ENCODE peak calls at places on chromosomes 2 and 18, in nine cellular contexts. One of them, this sample, is unnamed.

GRCh38 chr18:13548944-13549878 is 177.1 kb downstream of the FAM210A start:
- DNase-seq in cardiac fibroblast: no peak
- DNase-seq in GM03348: peak; percentile 20
- DNase-seq in GM12865: peak; percentile 42
- DNase-seq in H54: no peak
- DNase-seq in foreskin fibroblast: no peak
- DNase-seq in stimulated activated naive B cell treated with anti-CD40 and anti-IgM and Interleukin-4, amounts not matched to agents 10 μg/mL and 1 μg/mL and 100 μg/mL, for 72 hours: no peak
- DNase-seq in prostate gland: peak; percentile 55
- DNase-seq in ovary: no peak
- DNase-seq in this sample: no peak

GRCh38 chr2:151671198-151671597 is 63.1 kb downstream of the NEB start:
- DNase-seq in cardiac fibroblast: no peak
- DNase-seq in GM03348: no peak
- DNase-seq in GM12865: no peak
- DNase-seq in H54: no peak
- DNase-seq in foreskin fibroblast: no peak
- DNase-seq in stimulated activated naive B cell treated with anti-CD40 and anti-IgM and Interleukin-4, amounts not matched to agents 10 μg/mL and 1 μg/mL and 100 μg/mL, for 72 hours: no peak
- DNase-seq in prostate gland: no peak
- DNase-seq in ovary: no peak
- DNase-seq in this sample: no peak

GRCh38 chr2:197307236-197307932 is 3.2 kb downstream of the ANKRD44 start:
- DNase-seq in cardiac fibroblast: no peak
- DNase-seq in GM03348: no peak
- DNase-seq in GM12865: no peak
- DNase-seq in H54: no peak
- DNase-seq in foreskin fibroblast: no peak
- DNase-seq in stimulated activated naive B cell treated with anti-CD40 and anti-IgM and Interleukin-4, amounts not matched to agents 10 μg/mL and 1 μg/mL and 100 μg/mL, for 72 hours: no peak
- DNase-seq in prostate gland: no peak
- DNase-seq in ovary: no peak
- DNase-seq in this sample: no peak

GRCh38 chr2:67854103-67854502 is 208.7 kb downstream of the C1D start:
- DNase-seq in cardiac fibroblast: no peak
- DNase-seq in GM03348: no peak
- DNase-seq in GM12865: no peak
- DNase-seq in H54: no peak
- DNase-seq in foreskin fibroblast: peak; percentile 70
- DNase-seq in stimulated activated naive B cell treated with anti-CD40 and anti-IgM and Interleukin-4, amounts not matched to agents 10 μg/mL and 1 μg/mL and 100 μg/mL, for 72 hours: no peak
- DNase-seq in prostate gland: no peak
- DNase-seq in ovary: no peak
- DNase-seq in this sample: no peak

GRCh38 chr18:41004320-41004719 is 950.7 kb upstream of the PIK3C3 start:
- DNase-seq in cardiac fibroblast: no peak
- DNase-seq in GM03348: no peak
- DNase-seq in GM12865: no peak
- DNase-seq in H54: no peak
- DNase-seq in foreskin fibroblast: no peak
- DNase-seq in stimulated activated naive B cell treated with anti-CD40 and anti-IgM and Interleukin-4, amounts not matched to agents 10 μg/mL and 1 μg/mL and 100 μg/mL, for 72 hours: no peak
- DNase-seq in prostate gland: no peak
- DNase-seq in ovary: no peak
- DNase-seq in this sample: no peak

GRCh38 chr18:47247036-47247832 is 4.2 kb downstream of the SKOR2 start:
- DNase-seq in cardiac fibroblast: no peak
- DNase-seq in GM03348: peak; percentile 46
- DNase-seq in GM12865: no peak
- DNase-seq in H54: no peak
- DNase-seq in foreskin fibroblast: no peak
- DNase-seq in stimulated activated naive B cell treated with anti-CD40 and anti-IgM and Interleukin-4, amounts not matched to agents 10 μg/mL and 1 μg/mL and 100 μg/mL, for 72 hours: no peak
- DNase-seq in prostate gland: no peak
- DNase-seq in ovary: no peak
- DNase-seq in this sample: no peak

GRCh38 chr2:240432430-240432819 is 3.0 kb upstream of the GPC1 start:
- DNase-seq in cardiac fibroblast: no peak
- DNase-seq in GM03348: no peak
- DNase-seq in GM12865: no peak
- DNase-seq in H54: no peak
- DNase-seq in foreskin fibroblast: no peak
- DNase-seq in stimulated activated naive B cell treated with anti-CD40 and anti-IgM and Interleukin-4, amounts not matched to agents 10 μg/mL and 1 μg/mL and 100 μg/mL, for 72 hours: no peak
- DNase-seq in prostate gland: no peak
- DNase-seq in ovary: peak; percentile 21
- DNase-seq in this sample: no peak

GRCh38 chr2:118940486-118941120 is 1.4 kb upstream of the MARCO start:
- DNase-seq in cardiac fibroblast: no peak
- DNase-seq in GM03348: no peak
- DNase-seq in GM12865: peak; percentile 2
- DNase-seq in H54: no peak
- DNase-seq in foreskin fibroblast: no peak
- DNase-seq in stimulated activated naive B cell treated with anti-CD40 and anti-IgM and Interleukin-4, amounts not matched to agents 10 μg/mL and 1 μg/mL and 100 μg/mL, for 72 hours: no peak
- DNase-seq in prostate gland: no peak
- DNase-seq in ovary: no peak
- DNase-seq in this sample: no peak

GRCh38 chr2:96869824-96870630 is at the start of gene SEMA4C:
- DNase-seq in cardiac fibroblast: peak; percentile 53
- DNase-seq in GM03348: peak; percentile 86
- DNase-seq in GM12865: no peak
- DNase-seq in H54: peak; percentile 50
- DNase-seq in foreskin fibroblast: peak; percentile 72
- DNase-seq in stimulated activated naive B cell treated with anti-CD40 and anti-IgM and Interleukin-4, amounts not matched to agents 10 μg/mL and 1 μg/mL and 100 μg/mL, for 72 hours: peak; percentile 49
- DNase-seq in prostate gland: peak; percentile 70
- DNase-seq in ovary: peak; percentile 82
- DNase-seq in this sample: peak; percentile 58

GRCh38 chr2:200077838-200078237 is 122.5 kb downstream of the MAIP1 start:
- DNase-seq in cardiac fibroblast: no peak
- DNase-seq in GM03348: no peak
- DNase-seq in GM12865: no peak
- DNase-seq in H54: no peak
- DNase-seq in foreskin fibroblast: peak; percentile 89
- DNase-seq in stimulated activated naive B cell treated with anti-CD40 and anti-IgM and Interleukin-4, amounts not matched to agents 10 μg/mL and 1 μg/mL and 100 μg/mL, for 72 hours: no peak
- DNase-seq in prostate gland: no peak
- DNase-seq in ovary: no peak
- DNase-seq in this sample: no peak

GRCh38 chr2:32745191-32745590 is 117.3 kb downstream of the TTC27 start:
- DNase-seq in cardiac fibroblast: no peak
- DNase-seq in GM03348: peak; percentile 32
- DNase-seq in GM12865: no peak
- DNase-seq in H54: no peak
- DNase-seq in foreskin fibroblast: peak; percentile 68
- DNase-seq in stimulated activated naive B cell treated with anti-CD40 and anti-IgM and Interleukin-4, amounts not matched to agents 10 μg/mL and 1 μg/mL and 100 μg/mL, for 72 hours: no peak
- DNase-seq in prostate gland: no peak
- DNase-seq in ovary: no peak
- DNase-seq in this sample: no peak

GRCh38 chr2:127313359-127313758 is 19.4 kb upstream of the ERCC3 start:
- DNase-seq in cardiac fibroblast: no peak
- DNase-seq in GM03348: no peak
- DNase-seq in GM12865: peak; percentile 67
- DNase-seq in H54: no peak
- DNase-seq in foreskin fibroblast: no peak
- DNase-seq in stimulated activated naive B cell treated with anti-CD40 and anti-IgM and Interleukin-4, amounts not matched to agents 10 μg/mL and 1 μg/mL and 100 μg/mL, for 72 hours: peak; percentile 24
- DNase-seq in prostate gland: no peak
- DNase-seq in ovary: no peak
- DNase-seq in this sample: no peak

GRCh38 chr2:225002039-225002655 is 40.1 kb downstream of the DOCK10 start:
- DNase-seq in cardiac fibroblast: peak; percentile 88
- DNase-seq in GM03348: peak; percentile 63
- DNase-seq in GM12865: peak; percentile 85
- DNase-seq in H54: no peak
- DNase-seq in foreskin fibroblast: peak; percentile 88
- DNase-seq in stimulated activated naive B cell treated with anti-CD40 and anti-IgM and Interleukin-4, amounts not matched to agents 10 μg/mL and 1 μg/mL and 100 μg/mL, for 72 hours: peak; percentile 26
- DNase-seq in prostate gland: peak; percentile 46
- DNase-seq in ovary: no peak
- DNase-seq in this sample: peak; percentile 61

GRCh38 chr18:44856157-44856556 is 175.5 kb downstream of the SETBP1 start:
- DNase-seq in cardiac fibroblast: no peak
- DNase-seq in GM03348: no peak
- DNase-seq in GM12865: no peak
- DNase-seq in H54: no peak
- DNase-seq in foreskin fibroblast: no peak
- DNase-seq in stimulated activated naive B cell treated with anti-CD40 and anti-IgM and Interleukin-4, amounts not matched to agents 10 μg/mL and 1 μg/mL and 100 μg/mL, for 72 hours: no peak
- DNase-seq in prostate gland: no peak
- DNase-seq in ovary: no peak
- DNase-seq in this sample: no peak

GRCh38 chr18:3111523-3112240 is 98.7 kb upstream of the LPIN2 start:
- DNase-seq in cardiac fibroblast: no peak
- DNase-seq in GM03348: peak; percentile 43
- DNase-seq in GM12865: no peak
- DNase-seq in H54: no peak
- DNase-seq in foreskin fibroblast: peak; percentile 8
- DNase-seq in stimulated activated naive B cell treated with anti-CD40 and anti-IgM and Interleukin-4, amounts not matched to agents 10 μg/mL and 1 μg/mL and 100 μg/mL, for 72 hours: no peak
- DNase-seq in prostate gland: no peak
- DNase-seq in ovary: no peak
- DNase-seq in this sample: no peak

GRCh38 chr2:37671013-37671815 is at the start of gene CDC42EP3:
- DNase-seq in cardiac fibroblast: peak; percentile 28
- DNase-seq in GM03348: peak; percentile 89
- DNase-seq in GM12865: peak; percentile 82
- DNase-seq in H54: peak; percentile 48
- DNase-seq in foreskin fibroblast: peak; percentile 79
- DNase-seq in stimulated activated naive B cell treated with anti-CD40 and anti-IgM and Interleukin-4, amounts not matched to agents 10 μg/mL and 1 μg/mL and 100 μg/mL, for 72 hours: no peak
- DNase-seq in prostate gland: peak; percentile 74
- DNase-seq in ovary: peak; percentile 65
- DNase-seq in this sample: peak; percentile 84

GRCh38 chr2:239526038-239526437 is 125.2 kb upstream of the HDAC4 start:
- DNase-seq in cardiac fibroblast: no peak
- DNase-seq in GM03348: no peak
- DNase-seq in GM12865: no peak
- DNase-seq in H54: no peak
- DNase-seq in foreskin fibroblast: no peak
- DNase-seq in stimulated activated naive B cell treated with anti-CD40 and anti-IgM and Interleukin-4, amounts not matched to agents 10 μg/mL and 1 μg/mL and 100 μg/mL, for 72 hours: no peak
- DNase-seq in prostate gland: no peak
- DNase-seq in ovary: no peak
- DNase-seq in this sample: no peak

GRCh38 chr2:36486546-36487044 is 111.4 kb downstream of the FEZ2 start:
- DNase-seq in cardiac fibroblast: peak; percentile 84
- DNase-seq in GM03348: peak; percentile 51
- DNase-seq in GM12865: no peak
- DNase-seq in H54: peak; percentile 17
- DNase-seq in foreskin fibroblast: peak; percentile 75
- DNase-seq in stimulated activated naive B cell treated with anti-CD40 and anti-IgM and Interleukin-4, amounts not matched to agents 10 μg/mL and 1 μg/mL and 100 μg/mL, for 72 hours: no peak
- DNase-seq in prostate gland: no peak
- DNase-seq in ovary: no peak
- DNase-seq in this sample: no peak

GRCh38 chr2:215687149-215688031 is 251.5 kb upstream of the FN1 start:
- DNase-seq in cardiac fibroblast: no peak
- DNase-seq in GM03348: no peak
- DNase-seq in GM12865: no peak
- DNase-seq in H54: no peak
- DNase-seq in foreskin fibroblast: no peak
- DNase-seq in stimulated activated naive B cell treated with anti-CD40 and anti-IgM and Interleukin-4, amounts not matched to agents 10 μg/mL and 1 μg/mL and 100 μg/mL, for 72 hours: no peak
- DNase-seq in prostate gland: no peak
- DNase-seq in ovary: no peak
- DNase-seq in this sample: no peak

GRCh38 chr2:106701134-106701994 is 184.6 kb downstream of the ST6GAL2 start:
- DNase-seq in cardiac fibroblast: no peak
- DNase-seq in GM03348: no peak
- DNase-seq in GM12865: no peak
- DNase-seq in H54: no peak
- DNase-seq in foreskin fibroblast: no peak
- DNase-seq in stimulated activated naive B cell treated with anti-CD40 and anti-IgM and Interleukin-4, amounts not matched to agents 10 μg/mL and 1 μg/mL and 100 μg/mL, for 72 hours: no peak
- DNase-seq in prostate gland: no peak
- DNase-seq in ovary: no peak
- DNase-seq in this sample: no peak

GRCh38 chr2:214410918-214411554 is at the start of gene VWC2L:
- DNase-seq in cardiac fibroblast: peak; percentile 75
- DNase-seq in GM03348: peak; percentile 82
- DNase-seq in GM12865: peak; percentile 67
- DNase-seq in H54: peak; percentile 40
- DNase-seq in foreskin fibroblast: peak; percentile 59
- DNase-seq in stimulated activated naive B cell treated with anti-CD40 and anti-IgM and Interleukin-4, amounts not matched to agents 10 μg/mL and 1 μg/mL and 100 μg/mL, for 72 hours: no peak
- DNase-seq in prostate gland: peak; percentile 49
- DNase-seq in ovary: peak; percentile 57
- DNase-seq in this sample: peak; percentile 82

GRCh38 chr18:49704334-49704733 is 109.0 kb downstream of the ACAA2 start:
- DNase-seq in cardiac fibroblast: peak; percentile 84
- DNase-seq in GM03348: peak; percentile 24
- DNase-seq in GM12865: no peak
- DNase-seq in H54: no peak
- DNase-seq in foreskin fibroblast: no peak
- DNase-seq in stimulated activated naive B cell treated with anti-CD40 and anti-IgM and Interleukin-4, amounts not matched to agents 10 μg/mL and 1 μg/mL and 100 μg/mL, for 72 hours: no peak
- DNase-seq in prostate gland: no peak
- DNase-seq in ovary: no peak
- DNase-seq in this sample: no peak

GRCh38 chr2:120473522-120474271 is 127.8 kb downstream of the INHBB start:
- DNase-seq in cardiac fibroblast: no peak
- DNase-seq in GM03348: no peak
- DNase-seq in GM12865: no peak
- DNase-seq in H54: no peak
- DNase-seq in foreskin fibroblast: no peak
- DNase-seq in stimulated activated naive B cell treated with anti-CD40 and anti-IgM and Interleukin-4, amounts not matched to agents 10 μg/mL and 1 μg/mL and 100 μg/mL, for 72 hours: no peak
- DNase-seq in prostate gland: peak; percentile 68
- DNase-seq in ovary: no peak
- DNase-seq in this sample: no peak

GRCh38 chr2:225334524-225334923 is 65.0 kb upstream of the NYAP2 start:
- DNase-seq in cardiac fibroblast: no peak
- DNase-seq in GM03348: no peak
- DNase-seq in GM12865: no peak
- DNase-seq in H54: no peak
- DNase-seq in foreskin fibroblast: no peak
- DNase-seq in stimulated activated naive B cell treated with anti-CD40 and anti-IgM and Interleukin-4, amounts not matched to agents 10 μg/mL and 1 μg/mL and 100 μg/mL, for 72 hours: no peak
- DNase-seq in prostate gland: no peak
- DNase-seq in ovary: no peak
- DNase-seq in this sample: no peak

GRCh38 chr2:79717364-79718007 is 204.6 kb downstream of the CTNNA2 start:
- DNase-seq in cardiac fibroblast: peak; percentile 7
- DNase-seq in GM03348: peak; percentile 75
- DNase-seq in GM12865: no peak
- DNase-seq in H54: peak; percentile 42
- DNase-seq in foreskin fibroblast: peak; percentile 3
- DNase-seq in stimulated activated naive B cell treated with anti-CD40 and anti-IgM and Interleukin-4, amounts not matched to agents 10 μg/mL and 1 μg/mL and 100 μg/mL, for 72 hours: no peak
- DNase-seq in prostate gland: no peak
- DNase-seq in ovary: no peak
- DNase-seq in this sample: no peak

GRCh38 chr2:46363535-46364170 is 66.4 kb downstream of the EPAS1 start:
- DNase-seq in cardiac fibroblast: peak; percentile 85
- DNase-seq in GM03348: peak; percentile 64
- DNase-seq in GM12865: peak; percentile 16
- DNase-seq in H54: peak; percentile 19
- DNase-seq in foreskin fibroblast: peak; percentile 66
- DNase-seq in stimulated activated naive B cell treated with anti-CD40 and anti-IgM and Interleukin-4, amounts not matched to agents 10 μg/mL and 1 μg/mL and 100 μg/mL, for 72 hours: no peak
- DNase-seq in prostate gland: no peak
- DNase-seq in ovary: no peak
- DNase-seq in this sample: no peak

GRCh38 chr18:55228707-55229106 is 269.4 kb upstream of the CCDC68 start:
- DNase-seq in cardiac fibroblast: no peak
- DNase-seq in GM03348: no peak
- DNase-seq in GM12865: no peak
- DNase-seq in H54: no peak
- DNase-seq in foreskin fibroblast: peak; percentile 49
- DNase-seq in stimulated activated naive B cell treated with anti-CD40 and anti-IgM and Interleukin-4, amounts not matched to agents 10 μg/mL and 1 μg/mL and 100 μg/mL, for 72 hours: no peak
- DNase-seq in prostate gland: no peak
- DNase-seq in ovary: no peak
- DNase-seq in this sample: no peak

GRCh38 chr2:241620419-241620769 is 16.6 kb downstream of the THAP4 start:
- DNase-seq in cardiac fibroblast: peak; percentile 7
- DNase-seq in GM03348: no peak
- DNase-seq in GM12865: no peak
- DNase-seq in H54: no peak
- DNase-seq in foreskin fibroblast: peak; percentile 59
- DNase-seq in stimulated activated naive B cell treated with anti-CD40 and anti-IgM and Interleukin-4, amounts not matched to agents 10 μg/mL and 1 μg/mL and 100 μg/mL, for 72 hours: no peak
- DNase-seq in prostate gland: no peak
- DNase-seq in ovary: no peak
- DNase-seq in this sample: peak; percentile 42

GRCh38 chr2:161471631-161472030 is 55.5 kb downstream of the TBR1 start:
- DNase-seq in cardiac fibroblast: no peak
- DNase-seq in GM03348: no peak
- DNase-seq in GM12865: no peak
- DNase-seq in H54: no peak
- DNase-seq in foreskin fibroblast: no peak
- DNase-seq in stimulated activated naive B cell treated with anti-CD40 and anti-IgM and Interleukin-4, amounts not matched to agents 10 μg/mL and 1 μg/mL and 100 μg/mL, for 72 hours: no peak
- DNase-seq in prostate gland: no peak
- DNase-seq in ovary: no peak
- DNase-seq in this sample: no peak

GRCh38 chr2:38997784-38998183 is 108.1 kb downstream of the ARHGEF33 start:
- DNase-seq in cardiac fibroblast: peak; percentile 90
- DNase-seq in GM03348: peak; percentile 73
- DNase-seq in GM12865: no peak
- DNase-seq in H54: peak; percentile 26
- DNase-seq in foreskin fibroblast: peak; percentile 94
- DNase-seq in stimulated activated naive B cell treated with anti-CD40 and anti-IgM and Interleukin-4, amounts not matched to agents 10 μg/mL and 1 μg/mL and 100 μg/mL, for 72 hours: no peak
- DNase-seq in prostate gland: no peak
- DNase-seq in ovary: no peak
- DNase-seq in this sample: no peak

GRCh38 chr2:46230677-46231425 is 66.4 kb upstream of the EPAS1 start:
- DNase-seq in cardiac fibroblast: no peak
- DNase-seq in GM03348: no peak
- DNase-seq in GM12865: no peak
- DNase-seq in H54: no peak
- DNase-seq in foreskin fibroblast: no peak
- DNase-seq in stimulated activated naive B cell treated with anti-CD40 and anti-IgM and Interleukin-4, amounts not matched to agents 10 μg/mL and 1 μg/mL and 100 μg/mL, for 72 hours: no peak
- DNase-seq in prostate gland: no peak
- DNase-seq in ovary: no peak
- DNase-seq in this sample: peak; percentile 18

This sample was measured in Calu3.